ENCODE peak calls at places on chromosomes 11 and 22, in eight cellular contexts. N is SK-N-SH, I is hepatocyte, O is cardiac fibroblast, R is fibroblast of lung, F is cardiac muscle cell, Q is psoas muscle, C is mucosa of descending colon. X is an unnamed sample.

GRCh38 chr11:32421992-32422391 is 13.3 kb downstream of the WT1 start:
- DNase-seq in N (no peak), I (no peak), O (peak; percentile 23), R (no peak), F (no peak), Q (no peak), C (no peak), X (no peak)

GRCh38 chr22:37163096-37163489 is 13.4 kb upstream of the IL2RB start:
- DNase-seq in N (no peak), I (no peak), O (no peak), R (no peak), F (no peak), Q (no peak), C (no peak), X (no peak)

GRCh38 chr11:45857834-45858492 is 10.7 kb downstream of the CRY2 start:
- DNase-seq in N (peak; percentile 60), I (peak; percentile 58), O (peak; percentile 73), R (peak; percentile 82), F (peak; percentile 61), Q (peak; percentile 52), C (no peak), X (peak; percentile 93)

GRCh38 chr11:106840993-106841392 is 177.3 kb downstream of the GUCY1A2 start:
- DNase-seq in N (no peak), I (no peak), O (no peak), R (no peak), F (no peak), Q (no peak), C (no peak), X (no peak)

GRCh38 chr22:44497904-44498242 is at the start of gene RTL6:
- DNase-seq in N (no peak), I (no peak), O (no peak), R (no peak), F (no peak), Q (no peak), C (no peak), X (no peak)

GRCh38 chr22:47011131-47011854 is 248.8 kb downstream of the TBC1D22A start:
- DNase-seq in N (no peak), I (no peak), O (no peak), R (no peak), F (no peak), Q (no peak), C (no peak), X (no peak)

GRCh38 chr22:19824197-19825015 is 30.3 kb downstream of the GNB1L start:
- DNase-seq in N (no peak), I (peak; percentile 6), O (no peak), R (no peak), F (no peak), Q (no peak), C (no peak), X (no peak)

GRCh38 chr11:114709960-114710359 is 31.6 kb downstream of the NXPE2 start:
- DNase-seq in N (no peak), I (no peak), O (no peak), R (no peak), F (no peak), Q (no peak), C (no peak), X (no peak)

GRCh38 chr22:22042009-22042408 is 59.4 kb upstream of the TOP3B start:
- DNase-seq in N (no peak), I (no peak), O (no peak), R (no peak), F (no peak), Q (no peak), C (no peak), X (no peak)

GRCh38 chr22:45804319-45804985 is 132.8 kb downstream of the ATXN10 start:
- DNase-seq in N (no peak), I (no peak), O (peak; percentile 15), R (no peak), F (no peak), Q (no peak), C (no peak), X (no peak)

GRCh38 chr11:33025339-33025722 is 9.7 kb downstream of the DEPDC7 start:
- DNase-seq in N (no peak), I (no peak), O (no peak), R (no peak), F (no peak), Q (no peak), C (no peak), X (no peak)

GRCh38 chr11:66641834-66642233 is 3.3 kb downstream of the RBM4 start:
- DNase-seq in N (no peak), I (no peak), O (no peak), R (no peak), F (no peak), Q (no peak), C (no peak), X (no peak)

GRCh38 chr22:36860017-36860416 is 789 bp upstream of the NCF4 start:
- DNase-seq in N (no peak), I (no peak), O (no peak), R (no peak), F (no peak), Q (no peak), C (no peak), X (no peak)

GRCh38 chr11:37503411-37504065 is 905.5 kb upstream of the RAG2 start:
- DNase-seq in N (no peak), I (no peak), O (no peak), R (no peak), F (no peak), Q (no peak), C (no peak), X (no peak)

GRCh38 chr11:42631223-42631843 is 680.5 kb upstream of the API5 start:
- DNase-seq in N (peak; percentile 33), I (peak; percentile 56), O (peak; percentile 64), R (no peak), F (peak; percentile 26), Q (no peak), C (no peak), X (no peak)

GRCh38 chr22:43378011-43378704 is 33.7 kb upstream of the MPPED1 start:
- DNase-seq in N (no peak), I (peak; percentile 55), O (no peak), R (peak; percentile 35), F (peak; percentile 86), Q (no peak), C (no peak), X (no peak)

GRCh38 chr11:12754582-12755250 is 80.5 kb downstream of the TEAD1 start:
- DNase-seq in N (no peak), I (no peak), O (no peak), R (no peak), F (no peak), Q (no peak), C (no peak), X (no peak)

GRCh38 chr11:86099727-86100320 is 30.9 kb upstream of the PICALM start:
- DNase-seq in N (peak; percentile 40), I (peak; percentile 26), O (peak; percentile 91), R (no peak), F (no peak), Q (no peak), C (peak; percentile 41), X (no peak)

GRCh38 chr11:68677432-68677831 is 6.9 kb upstream of the GAL start:
- DNase-seq in N (peak; percentile 83), I (peak; percentile 72), O (peak; percentile 83), R (peak; percentile 93), F (no peak), Q (peak; percentile 53), C (peak; percentile 14), X (peak; percentile 28)

GRCh38 chr22:26406118-26406517 is 22.9 kb upstream of the ASPHD2 start:
- DNase-seq in N (no peak), I (no peak), O (peak; percentile 55), R (peak; percentile 4), F (no peak), Q (no peak), C (no peak), X (no peak)

GRCh38 chr22:44380716-44381500 is 68.2 kb upstream of the SHISAL1 start:
- DNase-seq in N (no peak), I (no peak), O (no peak), R (no peak), F (no peak), Q (peak; percentile 9), C (no peak), X (no peak)

GRCh38 chr22:50136431-50137047 is 34.0 kb upstream of the PANX2 start:
- DNase-seq in N (no peak), I (no peak), O (no peak), R (peak; percentile 33), F (peak; percentile 24), Q (no peak), C (no peak), X (no peak)

GRCh38 chr22:42111798-42112197 is 18.8 kb downstream of the CYP2D6 start:
- DNase-seq in N (no peak), I (no peak), O (no peak), R (no peak), F (no peak), Q (no peak), C (no peak), X (no peak)

GRCh38 chr22:42114721-42115120 is 15.9 kb downstream of the CYP2D6 start:
- DNase-seq in N (no peak), I (peak; percentile 80), O (peak; percentile 61), R (peak; percentile 52), F (no peak), Q (no peak), C (no peak), X (no peak)

GRCh38 chr22:42116848-42117424 is 13.7 kb downstream of the CYP2D6 start:
- DNase-seq in N (no peak), I (peak; percentile 71), O (peak; percentile 8), R (peak; percentile 31), F (no peak), Q (peak; percentile 32), C (peak; percentile 63), X (no peak)
- TF ChIP-seq CTCF in N (no peak), I (peak; percentile 28), O (no peak), R (no peak), F (no peak), Q (no peak), C (no peak), X (no peak)

DNA sequence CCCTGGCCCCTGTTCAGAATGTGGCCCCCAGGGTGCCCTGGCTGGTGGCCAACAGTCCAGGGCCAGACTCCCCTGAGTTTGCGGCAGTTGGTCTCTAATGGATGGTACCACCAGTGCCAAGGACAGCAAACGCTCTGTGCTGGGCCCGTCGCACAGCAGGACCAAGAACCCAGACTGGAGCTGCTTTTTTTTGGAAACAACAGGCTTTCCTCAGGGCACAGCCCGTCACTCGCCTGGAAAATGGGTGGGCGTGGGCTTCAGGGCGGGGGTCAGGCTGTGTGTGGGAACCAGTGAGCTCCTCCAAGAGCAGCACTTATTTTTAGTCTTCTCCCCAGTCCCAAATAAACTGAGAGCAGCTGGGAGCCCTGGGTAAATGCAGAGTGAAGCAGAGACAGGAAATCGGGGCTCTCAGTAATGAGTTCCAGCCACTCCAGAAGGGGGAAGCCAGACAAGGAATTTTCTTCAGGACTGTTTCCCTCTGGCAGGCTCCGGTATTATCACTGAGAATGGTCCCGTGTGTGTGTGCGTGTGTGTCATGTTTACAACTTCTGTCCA is 62.9 kb downstream of the PPFIBP2 start:
- DNase-seq in N (peak; percentile 55), I (no peak), O (peak; percentile 18), R (no peak), F (peak; percentile 36), Q (peak; percentile 39), C (peak; percentile 62), X (no peak)
- H3K4me3 ChIP-seq in N (peak overlapping the region; percentile 43), I (peak overlapping the region; percentile 6), O (peak overlapping the region; percentile 29), R (peak overlapping the region; percentile 37), F (no peak overlapping the region), Q (peak overlapping the region; percentile 64), C (no peak overlapping the region), X (peak overlapping the region; percentile 36)

GRCh38 chr11:71454470-71455113 is 1.6 kb downstream of the NADSYN1 start:
- DNase-seq in N (no peak), I (peak; percentile 30), O (no peak), R (no peak), F (no peak), Q (no peak), C (peak; percentile 44), X (no peak)
- TF ChIP-seq CTCF in N (no peak), I (peak; percentile 21), O (no peak), R (no peak), F (no peak), Q (no peak), C (peak; percentile 8), X (no peak)

GRCh38 chr11:112625816-112626215 is 335.4 kb upstream of the NCAM1 start:
- DNase-seq in N (no peak), I (no peak), O (peak; percentile 10), R (no peak), F (no peak), Q (no peak), C (no peak), X (no peak)
- H3K4me3 ChIP-seq in N (no peak overlapping the region), I (no peak overlapping the region), O (no peak overlapping the region), R (no peak overlapping the region), F (no peak overlapping the region), Q (no peak overlapping the region), C (no peak overlapping the region), X (no peak overlapping the region)

X was measured in AG09309.